ENCODE peak calls at places on chromosome 17, in six cellular contexts. T, O, V, R, L and Z are unnamed samples.

GRCh38 chr17:45451131-45451530 is 18.5 kb upstream of the ARHGAP27 start:
- DNase-seq in T (no peak), O (peak; percentile 68), V (no peak), R (no peak), L (no peak), Z (no peak)

GRCh38 chr17:82436601-82437324 is 13.8 kb downstream of the CYBC1 start:
- DNase-seq in T (no peak), O (no peak), V (no peak), R (no peak), L (no peak), Z (no peak)

GRCh38 chr17:17885029-17885351 is 48.2 kb upstream of the SREBF1 start:
- DNase-seq in T (no peak), O (no peak), V (no peak), R (no peak), L (no peak), Z (no peak)

GRCh38 chr17:76480676-76481075 is 13.3 kb downstream of the AANAT start:
- DNase-seq in T (no peak), O (no peak), V (no peak), R (peak; percentile 72), L (no peak), Z (no peak)

GRCh38 chr17:68491864-68492263 is 20.4 kb upstream of the PRKAR1A start:
- DNase-seq in T (no peak), O (no peak), V (peak; percentile 29), R (no peak), L (no peak), Z (peak; percentile 22)

GRCh38 chr17:63191610-63192009 is 225.6 kb downstream of the TANC2 start:
- DNase-seq in T (no peak), O (no peak), V (peak; percentile 5), R (no peak), L (no peak), Z (no peak)

GRCh38 chr17:74012465-74012864 is 191.0 kb upstream of the RPL38 start:
- DNase-seq in T (no peak), O (no peak), V (no peak), R (no peak), L (peak; percentile 92), Z (no peak)

GRCh38 chr17:55609737-55610201 is 98.5 kb upstream of the SMIM36 start:
- DNase-seq in T (peak; percentile 60), O (no peak), V (no peak), R (peak; percentile 45), L (no peak), Z (no peak)

GRCh38 chr17:40561294-40561870 is 3.9 kb downstream of the CCR7 start:
- DNase-seq in T (no peak), O (peak; percentile 14), V (no peak), R (no peak), L (no peak), Z (no peak)

GRCh38 chr17:16814439-16814838 is 124.4 kb downstream of the CCDC144A start:
- DNase-seq in T (no peak), O (no peak), V (no peak), R (no peak), L (no peak), Z (no peak)

GRCh38 chr17:39195568-39196160 is 1.8 kb downstream of the CACNB1 start:
- DNase-seq in T (no peak), O (no peak), V (no peak), R (no peak), L (peak; percentile 27), Z (no peak)

GRCh38 chr17:28760561-28760960 is 16.8 kb downstream of the TRAF4 start:
- DNase-seq in T (no peak), O (no peak), V (no peak), R (no peak), L (no peak), Z (no peak)

GRCh38 chr17:28758411-28759121 is 14.8 kb downstream of the TRAF4 start:
- DNase-seq in T (no peak), O (no peak), V (no peak), R (no peak), L (no peak), Z (no peak)

GRCh38 chr17:28759296-28759865 is 15.6 kb downstream of the TRAF4 start:
- DNase-seq in T (no peak), O (no peak), V (no peak), R (no peak), L (no peak), Z (no peak)

GRCh38 chr17:28763137-28763799 is 19.5 kb downstream of the TRAF4 start:
- DNase-seq in T (no peak), O (no peak), V (no peak), R (no peak), L (no peak), Z (no peak)

DNA sequence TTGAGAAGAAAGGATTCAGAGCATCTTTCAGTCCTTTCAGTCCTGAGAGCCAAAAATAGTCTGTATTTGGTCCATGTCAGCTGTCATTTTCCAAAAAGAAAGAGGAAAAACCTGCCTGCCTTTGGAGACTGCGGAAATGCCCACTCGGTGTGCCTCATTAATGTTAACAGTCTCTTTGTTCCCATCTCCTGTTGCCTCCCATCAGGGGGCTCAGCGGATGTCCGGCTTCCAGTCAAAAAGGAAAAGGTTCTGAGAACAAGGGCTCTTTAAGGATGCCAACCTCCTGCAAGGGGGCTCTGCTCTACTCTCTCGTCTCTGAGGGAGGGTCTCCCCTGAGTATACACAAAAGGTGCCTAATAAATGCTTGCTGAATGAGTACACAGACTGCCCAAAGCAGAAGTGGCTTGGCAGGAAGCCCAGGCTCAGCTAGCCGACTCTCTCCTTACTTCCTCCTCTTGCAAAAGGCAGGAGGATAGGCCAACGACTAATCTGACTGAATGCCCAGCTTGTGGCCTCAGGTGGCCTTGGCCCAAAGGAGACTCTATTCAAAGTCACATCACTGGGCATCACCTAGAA is 17.3 kb downstream of the TRAF4 start:
- DNase-seq in T (peak; percentile 66), O (no peak), V (peak; percentile 54), R (no peak), L (no peak), Z (no peak)
- H3K27ac ChIP-seq in T (no peak overlapping the region), O (no peak overlapping the region), V (peak overlapping the region; percentile 42), R (no peak overlapping the region), L (no peak overlapping the region), Z (peak overlapping the region; percentile 37)

GRCh38 chr17:31269597-31269996 is 27.4 kb downstream of the OMG start:
- DNase-seq in T (peak; percentile 97), O (no peak), V (peak; percentile 9), R (no peak), L (no peak), Z (peak; percentile 8)
- H3K27ac ChIP-seq in T (peak overlapping the region; percentile 41), O (peak overlapping the region; percentile 62), V (no peak overlapping the region), R (no peak overlapping the region), L (no peak overlapping the region), Z (peak overlapping the region; percentile 56)

GRCh38 chr17:48441231-48441711 is 11.3 kb upstream of the SKAP1 start:
- DNase-seq in T (no peak), O (no peak), V (no peak), R (no peak), L (peak; percentile 95), Z (no peak)

GRCh38 chr17:48439473-48439872 is 9.5 kb upstream of the SKAP1 start:
- DNase-seq in T (no peak), O (no peak), V (no peak), R (no peak), L (peak; percentile 31), Z (no peak)

GRCh38 chr17:48441862-48442261 is 11.8 kb upstream of the SKAP1 start:
- DNase-seq in T (no peak), O (no peak), V (no peak), R (no peak), L (no peak), Z (no peak)

GRCh38 chr17:48439875-48440505 is 10.0 kb upstream of the SKAP1 start:
- DNase-seq in T (no peak), O (no peak), V (no peak), R (no peak), L (peak; percentile 78), Z (no peak)

DNA sequence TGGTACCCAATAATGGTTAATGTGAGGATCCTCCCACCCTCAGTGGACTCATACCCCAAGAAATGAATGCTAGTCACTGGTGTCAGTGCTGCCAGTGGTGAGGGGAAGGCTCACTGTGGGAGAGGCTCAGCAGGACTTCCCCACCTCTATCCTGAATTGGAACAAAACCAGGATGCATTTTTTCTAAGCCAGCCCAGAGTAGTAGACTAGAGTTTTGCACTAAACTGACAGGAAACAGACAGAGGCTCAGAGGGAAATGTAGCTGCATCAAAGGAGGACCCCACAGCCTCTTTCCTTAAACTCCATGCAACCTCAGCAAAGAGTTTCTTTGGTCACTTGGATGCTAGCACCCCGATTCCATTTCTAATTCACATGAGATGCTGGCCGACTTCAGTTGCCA is 10.6 kb upstream of the SKAP1 start:
- DNase-seq in T (no peak), O (no peak), V (no peak), R (no peak), L (peak; percentile 49), Z (no peak)
- H3K27ac ChIP-seq in T (no peak overlapping the region), O (no peak overlapping the region), V (no peak overlapping the region), R (no peak overlapping the region), L (peak overlapping the region; percentile 89), Z (no peak overlapping the region)

GRCh38 chr17:58252141-58252540 is 13.8 kb downstream of the LPO start:
- DNase-seq in T (no peak), O (no peak), V (no peak), R (no peak), L (no peak), Z (no peak)
- H3K27ac ChIP-seq in T (no peak overlapping the region), O (no peak overlapping the region), V (no peak overlapping the region), R (no peak overlapping the region), L (no peak overlapping the region), Z (no peak overlapping the region)

GRCh38 chr17:14332331-14332730 is 31.4 kb downstream of the HS3ST3B1 start:
- DNase-seq in T (no peak), O (no peak), V (no peak), R (no peak), L (no peak), Z (no peak)
- H3K27ac ChIP-seq in T (no peak overlapping the region), O (no peak overlapping the region), V (no peak overlapping the region), R (no peak overlapping the region), L (no peak overlapping the region), Z (no peak overlapping the region)

GRCh38 chr17:7240375-7240774 is 1.1 kb upstream of the PHF23 start:
- DNase-seq in T (no peak), O (no peak), V (no peak), R (no peak), L (no peak), Z (no peak)
- H3K27ac ChIP-seq in T (no peak overlapping the region), O (no peak overlapping the region), V (peak overlapping the region; percentile 96), R (peak overlapping the region; percentile 98), L (peak overlapping the region; percentile 90), Z (peak overlapping the region; percentile 98)